ENCODE peak calls at places on chromosomes 4 and X, in four cellular contexts. G is stimulated activated naive B cell treated with anti-CD40 and anti-IgM and Interleukin-4, amounts not matched to agents 10 μg/mL and 1 μg/mL and 100 μg/mL, for 72 hours; T is RWPE1; E is stimulated activated CD4-positive, alpha-beta T cell treated with anti-CD3 and anti-CD28 coated beads, Interleukin-2, amount 100 ng/mL, for 48 hours. B is an unnamed sample.

GRCh38 chr4:27176400-27176799 is 315.8 kb downstream of the STIM2 start:
- DNase-seq in T (peak), E (no peak), G (no peak), B (peak)

GRCh38 chrX:135432881-135433521 is 11.3 kb downstream of the SMIM10L2A start:
- DNase-seq in T (no peak), E (no peak), G (no peak), B (no peak)

GRCh38 chr4:1249731-1250526 is 999 bp upstream of the CTBP1 start:
- DNase-seq in E (peak), T (no peak), G (peak), B (no peak)

GRCh38 chr4:133190098-133190497 is 41.0 kb downstream of the PCDH10 start:
- DNase-seq in E (no peak), G (no peak), T (no peak), B (no peak)

GRCh38 chr4:89056953-89057398 is at the start of gene FAM13A:
- DNase-seq in E (no peak), T (peak), G (no peak), B (peak)

GRCh38 chr4:143773998-143774898 is 73.8 kb upstream of the FREM3 start:
- DNase-seq in T (peak), E (peak), G (peak), B (peak)

GRCh38 chr4:85825937-85826678 is 351.2 kb downstream of the ARHGAP24 start:
- DNase-seq in E (no peak), T (no peak), G (no peak), B (peak)

GRCh38 chrX:153408871-153409351 is 2.4 kb upstream of the ZFP92 start:
- DNase-seq in G (no peak), T (no peak), E (no peak), B (no peak)

GRCh38 chrX:133916984-133917722 is 68.2 kb downstream of the GPC3 start:
- DNase-seq in E (no peak), G (no peak), T (no peak), B (no peak)

GRCh38 chrX:13821740-13822139 is 4.8 kb upstream of the GPM6B start:
- DNase-seq in G (no peak), E (no peak), T (no peak), B (no peak)

GRCh38 chr4:157300678-157301077 is 80.2 kb downstream of the GRIA2 start:
- DNase-seq in G (no peak), T (no peak), E (no peak), B (peak)

GRCh38 chr4:100936676-100937390 is 410.5 kb downstream of the PPP3CA start:
- DNase-seq in E (no peak), T (no peak), G (no peak), B (no peak)

GRCh38 chr4:101419324-101420135 is 72.2 kb upstream of the PPP3CA start:
- DNase-seq in G (no peak), E (no peak), T (no peak), B (no peak)

B was measured in mesendoderm.